ENCODE peak calls at places on chromosomes 12 and 14, in five cellular contexts. U is type B pancreatic cell, R is MCF 10A, K is GM10248, M is lung. Q is an unnamed sample.
A peak's percentile ranks its signal among the peaks of the same experiment; 100 is the strongest.

GRCh38 chr12:111444706-111445310 is 39.1 kb downstream of the SH2B3 start:
- DNase-seq in K (peak; percentile 91), R (no peak), M (peak; percentile 63), U (peak; percentile 65), Q (peak; percentile 89)

GRCh38 chr12:32877670-32878459 is 18.7 kb downstream of the PKP2 start:
- DNase-seq in K (no peak), R (no peak), M (no peak), U (no peak), Q (no peak)

GRCh38 chr12:123948401-123949117 is 24.1 kb downstream of the CCDC92 start:
- DNase-seq in M (no peak), K (no peak), U (no peak), R (no peak), Q (no peak)

GRCh38 chr14:25042362-25043299 is 7.3 kb downstream of the STXBP6 start:
- DNase-seq in R (no peak), U (no peak), M (no peak), K (no peak), Q (no peak)

GRCh38 chr12:109883429-109883828 is 3.1 kb upstream of the GLTP start:
- DNase-seq in U (no peak), M (no peak), K (no peak), R (peak; percentile 27), Q (no peak)

GRCh38 chr14:53278602-53279506 is 125.7 kb upstream of the DDHD1 start:
- DNase-seq in U (no peak), R (peak; percentile 88), K (no peak), M (no peak), Q (no peak)

GRCh38 chr14:33618361-33619095 is 332.3 kb downstream of the EGLN3 start:
- DNase-seq in U (no peak), M (no peak), K (no peak), R (no peak), Q (no peak)

GRCh38 chr12:107379852-107380567 is 286.7 kb upstream of the CRY1 start:
- DNase-seq in K (no peak), M (no peak), R (peak; percentile 84), U (no peak), Q (no peak)

GRCh38 chr12:47317182-47317915 is 237.6 kb upstream of the AMIGO2 start:
- DNase-seq in K (peak; percentile 29), M (no peak), U (no peak), R (no peak), Q (no peak)

GRCh38 chr12:3820122-3820521 is 53.1 kb downstream of the PARP11 start:
- DNase-seq in R (peak; percentile 20), U (no peak), M (no peak), K (no peak), Q (no peak)

GRCh38 chr12:104668274-104668718 is 211.5 kb downstream of the CHST11 start:
- DNase-seq in U (no peak), K (no peak), R (no peak), M (no peak), Q (no peak)

GRCh38 chr12:98820005-98820404 is 174.9 kb downstream of the APAF1 start:
- DNase-seq in U (no peak), M (no peak), K (no peak), R (no peak), Q (no peak)
- TF ChIP-seq CTCF in U (no peak), M (no peak), K (no peak), R (no peak), Q (no peak)

GRCh38 chr12:38154096-38155019 is 162.2 kb upstream of the ALG10B start:
- DNase-seq in K (no peak), M (no peak), R (no peak), U (no peak), Q (no peak)
- TF ChIP-seq CTCF in K (no peak), M (no peak), R (no peak), U (no peak), Q (no peak)

DNA sequence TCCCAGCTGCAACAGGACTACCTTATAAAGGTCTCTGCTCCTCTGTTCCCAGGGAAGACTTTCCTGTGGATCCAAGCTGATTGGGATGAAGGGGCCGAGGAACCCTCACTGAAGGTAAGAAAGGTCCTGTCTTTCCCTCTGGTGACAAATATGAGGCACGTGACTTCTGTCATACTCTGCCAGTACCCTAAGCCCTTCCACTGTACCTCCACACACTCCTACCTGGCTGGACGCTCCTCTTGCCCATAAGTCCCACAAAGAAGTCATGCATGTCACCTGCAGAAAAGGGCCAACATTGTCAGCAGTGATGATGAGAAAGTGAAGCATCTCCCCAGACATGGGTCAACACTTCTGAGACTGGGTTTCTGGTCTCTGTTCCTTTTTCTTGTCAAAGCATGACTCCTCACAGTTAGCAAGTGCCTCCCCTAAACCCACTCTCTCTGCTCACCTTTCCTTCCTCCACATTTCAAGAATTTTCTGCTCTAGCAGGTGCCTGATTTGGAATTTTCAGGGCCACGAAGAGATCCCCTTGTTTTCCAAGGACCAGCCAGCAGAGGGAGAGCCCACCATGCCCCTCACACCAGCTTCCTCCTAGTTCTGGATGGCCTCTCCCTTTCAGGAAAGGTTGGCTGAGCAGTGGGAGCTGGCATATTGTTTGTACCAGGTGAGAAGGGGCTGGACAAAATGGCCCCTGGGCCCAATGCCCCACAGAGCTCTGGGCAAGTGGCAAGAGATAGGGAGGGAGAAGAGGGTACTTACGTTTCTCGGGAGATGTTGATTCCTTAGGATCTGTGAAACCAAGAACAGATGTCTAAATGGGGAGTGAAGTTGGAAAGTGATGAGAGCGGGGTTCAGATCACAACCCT is 3.5 kb downstream of the TAC3 start:
- DNase-seq in U (no peak), R (no peak), M (no peak), K (peak; percentile 78), Q (peak; percentile 62)
- TF ChIP-seq CTCF in U (peak; percentile 15), R (no peak), M (no peak), K (no peak), Q (no peak)

GRCh38 chr12:24599737-24600136 is 349.2 kb downstream of the BCAT1 start:
- DNase-seq in U (no peak), M (no peak), R (no peak), K (no peak), Q (no peak)

GRCh38 chr12:24596768-24597388 is 352.0 kb downstream of the BCAT1 start:
- DNase-seq in R (peak; percentile 54), K (peak; percentile 20), U (no peak), M (no peak), Q (peak; percentile 32)

GRCh38 chr12:24592048-24592447 is 356.9 kb downstream of the BCAT1 start:
- DNase-seq in K (no peak), R (no peak), U (no peak), M (no peak), Q (no peak)

GRCh38 chr12:24591079-24591626 is 357.7 kb downstream of the BCAT1 start:
- DNase-seq in K (no peak), U (no peak), R (no peak), M (no peak), Q (no peak)

GRCh38 chr12:24595652-24596235 is 353.2 kb downstream of the BCAT1 start:
- DNase-seq in U (no peak), M (no peak), K (no peak), R (no peak), Q (no peak)
- TF ChIP-seq CTCF in U (peak; percentile 74), M (no peak), K (no peak), R (no peak), Q (no peak)

GRCh38 chr12:90098132-90098779 is 389.6 kb upstream of the ATP2B1 start:
- DNase-seq in R (no peak), K (no peak), U (no peak), M (no peak), Q (no peak)

GRCh38 chr12:90106568-90106967 is 397.9 kb upstream of the ATP2B1 start:
- DNase-seq in U (no peak), K (no peak), R (no peak), M (no peak), Q (no peak)

GRCh38 chr12:90100619-90101018 is 392.0 kb upstream of the ATP2B1 start:
- DNase-seq in K (no peak), R (no peak), U (no peak), M (no peak), Q (no peak)

GRCh38 chr12:90099288-90099687 is 390.6 kb upstream of the ATP2B1 start:
- DNase-seq in R (no peak), M (no peak), U (no peak), K (no peak), Q (no peak)

DNA sequence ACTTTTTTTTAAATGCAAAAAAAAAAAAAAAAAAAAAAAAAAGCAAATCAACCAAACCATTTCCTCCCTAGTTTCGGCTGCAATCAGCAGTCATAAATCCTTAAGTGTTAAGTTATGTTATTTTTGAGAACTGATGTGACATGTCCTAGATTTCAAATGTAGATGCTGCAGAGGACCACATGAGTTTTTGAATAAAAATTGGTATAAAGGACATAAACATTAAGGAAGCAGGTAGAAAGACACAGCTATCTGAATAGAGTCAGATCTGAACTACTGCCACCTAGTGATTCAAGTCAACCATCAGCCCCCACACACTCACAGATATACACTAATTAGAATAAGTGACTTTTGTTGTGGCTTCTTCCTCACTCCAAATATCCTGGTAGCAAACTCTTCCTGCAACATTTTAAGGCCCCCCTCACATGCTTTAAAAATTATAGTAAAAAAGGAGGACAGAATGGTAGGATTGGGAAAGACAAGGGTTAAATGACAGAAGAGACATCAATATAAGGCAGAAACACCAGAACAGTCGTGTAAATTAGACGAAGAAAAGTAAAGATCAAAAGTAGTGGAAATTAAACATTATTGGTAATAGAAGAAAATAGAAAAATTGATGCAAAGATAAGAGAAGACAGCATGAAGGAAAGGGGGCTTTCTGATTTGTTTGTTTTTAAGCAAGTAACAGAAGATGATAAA is 394.5 kb upstream of the ATP2B1 start:
- DNase-seq in M (no peak), K (peak; percentile 20), R (peak; percentile 53), U (no peak), Q (peak; percentile 33)
- TF ChIP-seq CTCF in M (peak; percentile 17), K (peak; percentile 64), R (peak; percentile 36), U (peak; percentile 73), Q (peak; percentile 58)

GRCh38 chr12:76549131-76549530 is 10.4 kb downstream of the OSBPL8 start:
- DNase-seq in U (no peak), K (no peak), M (no peak), R (no peak), Q (no peak)

GRCh38 chr12:76554411-76555225 is 5.0 kb downstream of the OSBPL8 start:
- DNase-seq in K (no peak), R (no peak), U (no peak), M (no peak), Q (no peak)

GRCh38 chr12:76551482-76551888 is 8.1 kb downstream of the OSBPL8 start:
- DNase-seq in R (no peak), K (no peak), M (no peak), U (no peak), Q (no peak)

GRCh38 chr12:76555226-76555767 is 4.3 kb downstream of the OSBPL8 start:
- DNase-seq in M (no peak), U (no peak), K (no peak), R (no peak), Q (no peak)

DNA sequence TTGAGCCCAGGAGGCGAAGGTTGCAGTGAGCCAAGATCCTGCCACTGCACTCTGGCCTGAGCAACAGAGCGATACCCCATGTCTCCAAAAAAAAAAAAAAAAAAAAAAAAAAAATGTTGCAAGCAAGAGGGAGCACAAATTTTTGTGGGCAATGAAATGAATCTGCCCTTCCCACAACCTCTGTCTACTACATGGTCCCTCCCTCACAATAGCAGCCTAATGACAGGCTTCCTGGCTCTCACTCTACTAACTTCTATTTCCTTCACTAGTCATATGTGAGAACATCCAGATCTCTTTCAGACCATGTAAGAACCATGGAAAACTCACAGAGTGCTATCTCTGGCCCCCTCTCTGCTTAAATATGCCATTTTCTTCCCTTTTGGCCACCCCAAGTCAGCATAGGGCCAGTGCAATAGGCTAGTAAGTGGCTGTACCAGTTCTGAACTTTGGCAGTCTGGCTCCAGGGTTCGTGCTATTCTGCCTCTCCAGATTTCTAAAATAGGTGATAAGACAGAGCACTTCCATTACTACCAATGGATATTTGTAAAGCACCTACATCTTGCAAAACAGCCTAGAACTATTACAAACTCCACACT is 7.1 kb downstream of the OSBPL8 start:
- DNase-seq in R (no peak), K (no peak), M (no peak), U (no peak), Q (no peak)
- TF ChIP-seq CTCF in R (no peak), K (no peak), M (no peak), U (no peak), Q (no peak)

Q was measured in GM13977.